ENCODE peak calls at places on chromosomes 2 and 18, in six cellular contexts. G, I, P, D, M and L are unnamed samples.

GRCh38 chr18:80246656-80247402 is 485 bp downstream of the PARD6G start:
- DNase-seq in M (no peak), D (no peak), P (no peak), G (no peak), I (peak; percentile 6), L (peak; percentile 50)

GRCh38 chr2:56749152-56749752 is 565.5 kb downstream of the CCDC85A start:
- DNase-seq in P (peak; percentile 22), D (peak; percentile 63), M (peak; percentile 20), I (no peak), G (no peak), L (peak; percentile 1)

GRCh38 chr18:75330308-75330707 is 97.2 kb downstream of the SMIM21 start:
- DNase-seq in D (no peak), G (no peak), I (no peak), P (no peak), M (no peak), L (no peak)

GRCh38 chr2:28360742-28361293 is 31.8 kb upstream of the FOSL2 start:
- DNase-seq in M (no peak), D (no peak), I (peak; percentile 46), G (no peak), P (no peak), L (no peak)

GRCh38 chr18:3119401-3120323 is 100.1 kb downstream of the MYOM1 start:
- DNase-seq in G (no peak), P (no peak), I (no peak), M (no peak), D (no peak), L (no peak)

GRCh38 chr18:30971338-30971956 is 71.1 kb downstream of the DSC3 start:
- DNase-seq in D (peak; percentile 84), G (no peak), I (no peak), P (peak; percentile 27), M (peak; percentile 47), L (peak; percentile 32)

GRCh38 chr18:75130591-75131274 is 78.2 kb downstream of the PTGR3 start:
- DNase-seq in M (no peak), G (no peak), I (no peak), P (no peak), D (no peak), L (no peak)

GRCh38 chr18:76958692-76959341 is 136.5 kb downstream of the ZNF236 start:
- DNase-seq in G (peak; percentile 71), I (peak; percentile 33), M (no peak), P (no peak), D (no peak), L (no peak)

GRCh38 chr18:59388180-59388579 is 29.1 kb upstream of the LMAN1 start:
- DNase-seq in D (no peak), M (no peak), P (no peak), G (no peak), I (no peak), L (no peak)

GRCh38 chr2:56522605-56523089 is 338.9 kb downstream of the CCDC85A start:
- DNase-seq in P (no peak), I (no peak), D (no peak), G (peak; percentile 41), M (no peak), L (no peak)

GRCh38 chr2:96197541-96198255 is 10.9 kb downstream of the STARD7 start:
- DNase-seq in I (no peak), P (no peak), G (no peak), D (no peak), M (no peak), L (no peak)

GRCh38 chr18:55582325-55582724 is 5.7 kb downstream of the TCF4 start:
- DNase-seq in D (no peak), I (no peak), P (no peak), M (no peak), G (no peak), L (no peak)

GRCh38 chr2:238938460-238939055 is 90.7 kb downstream of the TWIST2 start:
- DNase-seq in M (no peak), G (peak; percentile 32), I (no peak), D (no peak), P (no peak), L (no peak)

GRCh38 chr2:20430461-20431302 is 16.2 kb upstream of the RHOB start:
- DNase-seq in G (no peak), D (no peak), P (no peak), I (no peak), M (peak; percentile 35), L (peak; percentile 47)

GRCh38 chr2:71317060-71317459 is 14.5 kb upstream of the ZNF638 start:
- DNase-seq in M (no peak), D (no peak), G (no peak), P (no peak), I (no peak), L (no peak)

GRCh38 chr2:96287273-96287856 is 18.0 kb downstream of the SNRNP200 start:
- DNase-seq in M (peak; percentile 21), I (no peak), P (no peak), G (no peak), D (no peak), L (no peak)

GRCh38 chr2:36859366-36859792 is 107.0 kb downstream of the STRN start:
- DNase-seq in D (no peak), P (no peak), I (no peak), M (no peak), G (no peak), L (no peak)

GRCh38 chr2:11286749-11287148 is 57.7 kb downstream of the ROCK2 start:
- DNase-seq in P (no peak), M (no peak), I (no peak), D (no peak), G (no peak), L (no peak)

GRCh38 chr18:23257686-23258565 is 122.6 kb downstream of the CABLES1 start:
- DNase-seq in P (no peak), M (no peak), D (no peak), G (no peak), I (no peak), L (no peak)

GRCh38 chr2:78553866-78554647 is 471.4 kb upstream of the REG3G start:
- DNase-seq in I (peak; percentile 60), D (no peak), G (no peak), M (no peak), P (no peak), L (no peak)

GRCh38 chr2:154247503-154247902 is 375.8 kb downstream of the GALNT13 start:
- DNase-seq in P (no peak), D (no peak), I (no peak), M (no peak), G (no peak), L (no peak)

GRCh38 chr18:50850307-50850706 is 28.6 kb upstream of the ME2 start:
- DNase-seq in P (no peak), D (no peak), G (no peak), I (no peak), M (no peak), L (no peak)